ENCODE peak calls at places on chromosomes 2 and 18, in ten cellular contexts. One of them, this sample, is unnamed. For H3K36me3, the result is how much of the 10 kb centered on the place peaks cover.

GRCh38 chr18:57210101-57210661 is 63.3 kb downstream of the BOD1L2 start:
- DNase-seq in ovary: no peak
- DNase-seq in heart left ventricle: peak
- DNase-seq in thyroid gland: no peak
- DNase-seq in sigmoid colon: no peak
- DNase-seq in endothelial cell of umbilical vein: peak
- DNase-seq in right lobe of liver: no peak
- DNase-seq in H1: peak
- DNase-seq in prostate gland: peak
- DNase-seq in esophagus squamous epithelium: no peak
- DNase-seq in this sample: peak

GRCh38 chr2:219713110-219713509 is 85.7 kb downstream of the SLC4A3 start:
- DNase-seq in ovary: no peak
- DNase-seq in heart left ventricle: no peak
- DNase-seq in thyroid gland: no peak
- DNase-seq in sigmoid colon: no peak
- DNase-seq in endothelial cell of umbilical vein: peak
- DNase-seq in right lobe of liver: no peak
- DNase-seq in H1: no peak
- DNase-seq in prostate gland: no peak
- DNase-seq in esophagus squamous epithelium: no peak
- DNase-seq in this sample: peak

GRCh38 chr2:19812166-19812565 is 89.6 kb downstream of the TTC32 start:
- DNase-seq in ovary: no peak
- DNase-seq in heart left ventricle: no peak
- DNase-seq in thyroid gland: no peak
- DNase-seq in sigmoid colon: peak
- DNase-seq in endothelial cell of umbilical vein: no peak
- DNase-seq in right lobe of liver: no peak
- DNase-seq in H1: peak
- DNase-seq in prostate gland: peak
- DNase-seq in esophagus squamous epithelium: no peak
- DNase-seq in this sample: no peak

GRCh38 chr18:57437433-57437781 is 2.2 kb downstream of the ONECUT2 start:
- DNase-seq in ovary: no peak
- DNase-seq in heart left ventricle: no peak
- DNase-seq in thyroid gland: no peak
- DNase-seq in sigmoid colon: no peak
- DNase-seq in endothelial cell of umbilical vein: no peak
- DNase-seq in right lobe of liver: peak
- DNase-seq in H1: peak
- DNase-seq in prostate gland: no peak
- DNase-seq in esophagus squamous epithelium: no peak
- DNase-seq in this sample: no peak

GRCh38 chr2:112723995-112724394 is 3.2 kb downstream of the NT5DC4 start:
- DNase-seq in ovary: no peak
- DNase-seq in heart left ventricle: no peak
- DNase-seq in thyroid gland: no peak
- DNase-seq in sigmoid colon: no peak
- DNase-seq in endothelial cell of umbilical vein: no peak
- DNase-seq in right lobe of liver: no peak
- DNase-seq in H1: no peak
- DNase-seq in prostate gland: no peak
- DNase-seq in esophagus squamous epithelium: no peak
- DNase-seq in this sample: no peak

GRCh38 chr2:160380000-160380570 is 113.5 kb downstream of the RBMS1 start:
- DNase-seq in ovary: no peak
- DNase-seq in heart left ventricle: no peak
- DNase-seq in thyroid gland: no peak
- DNase-seq in sigmoid colon: no peak
- DNase-seq in endothelial cell of umbilical vein: no peak
- DNase-seq in right lobe of liver: no peak
- DNase-seq in H1: no peak
- DNase-seq in prostate gland: no peak
- DNase-seq in esophagus squamous epithelium: no peak
- DNase-seq in this sample: no peak

GRCh38 chr2:182716665-182716990 is 571 bp downstream of the DNAJC10 start:
- DNase-seq in ovary: no peak
- DNase-seq in heart left ventricle: no peak
- DNase-seq in thyroid gland: peak
- DNase-seq in sigmoid colon: no peak
- DNase-seq in endothelial cell of umbilical vein: no peak
- DNase-seq in right lobe of liver: no peak
- DNase-seq in H1: no peak
- DNase-seq in prostate gland: peak
- DNase-seq in esophagus squamous epithelium: no peak
- DNase-seq in this sample: no peak

GRCh38 chr2:237132799-237133198 is 47.1 kb downstream of the COPS8 start:
- DNase-seq in ovary: no peak
- DNase-seq in heart left ventricle: no peak
- DNase-seq in thyroid gland: no peak
- DNase-seq in sigmoid colon: no peak
- DNase-seq in endothelial cell of umbilical vein: no peak
- DNase-seq in right lobe of liver: no peak
- DNase-seq in H1: peak
- DNase-seq in prostate gland: no peak
- DNase-seq in esophagus squamous epithelium: no peak
- DNase-seq in this sample: no peak

GRCh38 chr2:37349376-37349775 is 4.9 kb downstream of the QPCT start:
- DNase-seq in ovary: no peak
- DNase-seq in heart left ventricle: no peak
- DNase-seq in thyroid gland: no peak
- DNase-seq in sigmoid colon: no peak
- DNase-seq in endothelial cell of umbilical vein: no peak
- DNase-seq in right lobe of liver: no peak
- DNase-seq in H1: no peak
- DNase-seq in prostate gland: no peak
- DNase-seq in esophagus squamous epithelium: no peak
- DNase-seq in this sample: no peak

GRCh38 chr18:59950215-59950944 is 50.6 kb downstream of the PMAIP1 start:
- DNase-seq in ovary: no peak
- DNase-seq in heart left ventricle: no peak
- DNase-seq in thyroid gland: no peak
- DNase-seq in sigmoid colon: no peak
- DNase-seq in endothelial cell of umbilical vein: no peak
- DNase-seq in right lobe of liver: no peak
- DNase-seq in H1: no peak
- DNase-seq in prostate gland: no peak
- DNase-seq in esophagus squamous epithelium: no peak
- DNase-seq in this sample: peak

GRCh38 chr2:88187038-88187676 is 17.0 kb downstream of the THNSL2 start:
- DNase-seq in ovary: peak
- DNase-seq in heart left ventricle: peak
- DNase-seq in thyroid gland: peak
- DNase-seq in sigmoid colon: peak
- DNase-seq in endothelial cell of umbilical vein: peak
- DNase-seq in right lobe of liver: peak
- DNase-seq in H1: peak
- DNase-seq in prostate gland: peak
- DNase-seq in esophagus squamous epithelium: no peak
- DNase-seq in this sample: peak

GRCh38 chr2:235605306-235605998 is 111.6 kb downstream of the AGAP1 start:
- DNase-seq in ovary: peak
- DNase-seq in heart left ventricle: peak
- DNase-seq in thyroid gland: peak
- DNase-seq in sigmoid colon: peak
- DNase-seq in endothelial cell of umbilical vein: peak
- DNase-seq in right lobe of liver: no peak
- DNase-seq in H1: no peak
- DNase-seq in prostate gland: no peak
- DNase-seq in esophagus squamous epithelium: no peak
- DNase-seq in this sample: peak

GRCh38 chr2:27249891-27250651 is 12.8 kb downstream of the SLC30A3 start:
- DNase-seq in ovary: peak
- DNase-seq in heart left ventricle: peak
- DNase-seq in thyroid gland: peak
- DNase-seq in sigmoid colon: no peak
- DNase-seq in endothelial cell of umbilical vein: peak
- DNase-seq in right lobe of liver: no peak
- DNase-seq in H1: peak
- DNase-seq in prostate gland: peak
- DNase-seq in esophagus squamous epithelium: no peak
- DNase-seq in this sample: peak

GRCh38 chr2:218399391-218400166 is at the start of gene CTDSP1:
- DNase-seq in ovary: peak
- DNase-seq in heart left ventricle: peak
- DNase-seq in thyroid gland: peak
- DNase-seq in sigmoid colon: peak
- DNase-seq in endothelial cell of umbilical vein: peak
- DNase-seq in right lobe of liver: peak
- DNase-seq in H1: peak
- DNase-seq in prostate gland: peak
- DNase-seq in esophagus squamous epithelium: peak
- DNase-seq in this sample: peak
- TF ChIP-seq POLR2A in ovary: peak
- TF ChIP-seq POLR2A in heart left ventricle: no peak
- TF ChIP-seq POLR2A in thyroid gland: peak
- TF ChIP-seq POLR2A in sigmoid colon: peak
- TF ChIP-seq POLR2A in endothelial cell of umbilical vein: peak
- TF ChIP-seq POLR2A in right lobe of liver: peak
- TF ChIP-seq POLR2A in H1: no peak
- TF ChIP-seq POLR2A in prostate gland: peak
- TF ChIP-seq POLR2A in esophagus squamous epithelium: peak
- TF ChIP-seq POLR2A in this sample: peak

GRCh38 chr2:117983040-117983439 is 30.8 kb downstream of the CCDC93 start:
- DNase-seq in ovary: no peak
- DNase-seq in heart left ventricle: no peak
- DNase-seq in thyroid gland: no peak
- DNase-seq in sigmoid colon: no peak
- DNase-seq in endothelial cell of umbilical vein: peak
- DNase-seq in right lobe of liver: no peak
- DNase-seq in H1: no peak
- DNase-seq in prostate gland: no peak
- DNase-seq in esophagus squamous epithelium: no peak
- DNase-seq in this sample: no peak

GRCh38 chr2:117985092-117985491 is 28.8 kb downstream of the CCDC93 start:
- DNase-seq in ovary: no peak
- DNase-seq in heart left ventricle: no peak
- DNase-seq in thyroid gland: no peak
- DNase-seq in sigmoid colon: no peak
- DNase-seq in endothelial cell of umbilical vein: no peak
- DNase-seq in right lobe of liver: no peak
- DNase-seq in H1: no peak
- DNase-seq in prostate gland: no peak
- DNase-seq in esophagus squamous epithelium: no peak
- DNase-seq in this sample: no peak

GRCh38 chr2:117984208-117984607 is 29.7 kb downstream of the CCDC93 start:
- DNase-seq in ovary: no peak
- DNase-seq in heart left ventricle: no peak
- DNase-seq in thyroid gland: no peak
- DNase-seq in sigmoid colon: no peak
- DNase-seq in endothelial cell of umbilical vein: no peak
- DNase-seq in right lobe of liver: no peak
- DNase-seq in H1: no peak
- DNase-seq in prostate gland: no peak
- DNase-seq in esophagus squamous epithelium: no peak
- DNase-seq in this sample: no peak

GRCh38 chr2:117989854-117990438 is 23.9 kb downstream of the CCDC93 start:
- DNase-seq in ovary: no peak
- DNase-seq in heart left ventricle: no peak
- DNase-seq in thyroid gland: no peak
- DNase-seq in sigmoid colon: no peak
- DNase-seq in endothelial cell of umbilical vein: no peak
- DNase-seq in right lobe of liver: no peak
- DNase-seq in H1: no peak
- DNase-seq in prostate gland: no peak
- DNase-seq in esophagus squamous epithelium: no peak
- DNase-seq in this sample: no peak

GRCh38 chr2:117987121-117987520 is 26.7 kb downstream of the CCDC93 start:
- DNase-seq in ovary: no peak
- DNase-seq in heart left ventricle: no peak
- DNase-seq in thyroid gland: no peak
- DNase-seq in sigmoid colon: no peak
- DNase-seq in endothelial cell of umbilical vein: no peak
- DNase-seq in right lobe of liver: no peak
- DNase-seq in H1: no peak
- DNase-seq in prostate gland: no peak
- DNase-seq in esophagus squamous epithelium: no peak
- DNase-seq in this sample: no peak
- H3K36me3 ChIP-seq in ovary: under half
- H3K36me3 ChIP-seq in heart left ventricle: under half
- H3K36me3 ChIP-seq in thyroid gland: under half
- H3K36me3 ChIP-seq in sigmoid colon: under half
- H3K36me3 ChIP-seq in endothelial cell of umbilical vein: under half
- H3K36me3 ChIP-seq in right lobe of liver: under half
- H3K36me3 ChIP-seq in H1: under half
- H3K36me3 ChIP-seq in prostate gland: under half
- H3K36me3 ChIP-seq in esophagus squamous epithelium: under half
- H3K36me3 ChIP-seq in this sample: under half

DNA sequence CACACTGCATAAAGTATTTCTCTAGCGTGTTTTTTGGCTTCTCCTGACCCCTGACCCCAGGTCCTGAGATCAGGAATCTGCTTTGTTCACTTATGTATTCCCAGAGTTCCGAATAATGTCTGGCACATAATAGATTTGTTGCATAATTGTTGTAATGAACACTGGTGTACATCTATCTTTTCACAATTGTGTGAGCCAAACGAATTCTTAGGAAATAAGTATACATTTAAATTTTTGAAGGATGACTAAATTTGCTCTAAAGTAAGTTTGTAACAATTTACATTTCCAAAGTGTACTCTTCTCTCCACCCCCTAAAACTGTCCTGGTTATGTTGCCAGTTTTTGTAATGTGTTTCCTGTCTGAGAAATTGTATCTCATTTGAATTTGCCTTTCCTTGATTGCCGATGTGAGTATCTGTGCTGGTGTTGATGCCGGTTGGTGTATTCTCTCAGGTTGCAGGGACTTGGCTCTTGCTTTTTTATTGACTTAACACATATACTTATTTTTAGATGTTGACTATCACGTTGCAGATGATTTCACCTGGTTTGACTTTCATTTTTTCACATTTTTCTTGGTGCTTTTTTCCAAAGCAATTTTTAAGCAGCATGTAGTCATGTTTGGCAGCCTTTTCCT is 16.1 kb upstream of the FARP2 start:
- DNase-seq in ovary: no peak
- DNase-seq in heart left ventricle: no peak
- DNase-seq in thyroid gland: no peak
- DNase-seq in sigmoid colon: no peak
- DNase-seq in endothelial cell of umbilical vein: no peak
- DNase-seq in right lobe of liver: no peak
- DNase-seq in H1: no peak
- DNase-seq in prostate gland: no peak
- DNase-seq in esophagus squamous epithelium: no peak
- DNase-seq in this sample: peak
- TF ChIP-seq POLR2A in ovary: no peak
- TF ChIP-seq POLR2A in heart left ventricle: no peak
- TF ChIP-seq POLR2A in thyroid gland: no peak
- TF ChIP-seq POLR2A in sigmoid colon: no peak
- TF ChIP-seq POLR2A in endothelial cell of umbilical vein: no peak
- TF ChIP-seq POLR2A in right lobe of liver: no peak
- TF ChIP-seq POLR2A in H1: no peak
- TF ChIP-seq POLR2A in prostate gland: no peak
- TF ChIP-seq POLR2A in esophagus squamous epithelium: no peak
- TF ChIP-seq POLR2A in this sample: no peak

DNA sequence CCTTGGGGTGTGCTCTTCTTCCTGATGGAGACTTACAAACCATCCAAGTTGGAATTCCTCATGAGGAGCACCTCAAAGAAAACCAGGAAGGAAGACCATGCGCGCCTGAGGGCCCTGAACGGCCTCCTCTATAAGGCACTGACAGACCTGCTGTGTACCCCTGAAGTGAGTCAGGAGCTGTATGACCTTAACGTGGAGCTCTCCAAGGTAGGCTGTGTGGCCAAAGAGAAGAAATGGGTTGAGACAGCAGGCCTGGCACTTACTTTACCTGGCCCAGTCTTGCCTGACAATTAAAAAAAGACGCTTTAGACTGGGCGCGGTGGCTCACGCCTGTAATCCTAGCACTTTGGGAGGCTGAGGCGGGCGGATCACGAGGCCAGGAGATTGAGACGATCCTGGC is 3.1 kb downstream of the RBFA start:
- DNase-seq in ovary: no peak
- DNase-seq in heart left ventricle: no peak
- DNase-seq in thyroid gland: no peak
- DNase-seq in sigmoid colon: no peak
- DNase-seq in endothelial cell of umbilical vein: no peak
- DNase-seq in right lobe of liver: no peak
- DNase-seq in H1: no peak
- DNase-seq in prostate gland: no peak
- DNase-seq in esophagus squamous epithelium: no peak
- DNase-seq in this sample: no peak
- H3K36me3 ChIP-seq in ovary: under half
- H3K36me3 ChIP-seq in heart left ventricle: under half
- H3K36me3 ChIP-seq in thyroid gland: under half
- H3K36me3 ChIP-seq in sigmoid colon: under half
- H3K36me3 ChIP-seq in endothelial cell of umbilical vein: under half
- H3K36me3 ChIP-seq in right lobe of liver: under half
- H3K36me3 ChIP-seq in H1: under half
- H3K36me3 ChIP-seq in prostate gland: under half
- H3K36me3 ChIP-seq in esophagus squamous epithelium: under half
- H3K36me3 ChIP-seq in this sample: under half

This sample was measured in IMR-90.